ENCODE peak calls at places on chromosomes 3 and 15, in six cellular contexts. One of them, this sample, is unnamed.

GRCh38 chr3:168511428-168512014 is 415.8 kb upstream of the GOLIM4 start:
- DNase-seq in stimulated activated CD4-positive, alpha-beta T cell treated with anti-CD3 and anti-CD28 coated beads, Interleukin-2, amount 100 ng/mL, for 24 hours: no peak
- DNase-seq in ecto neural progenitor cell: no peak
- DNase-seq in T-cell: no peak
- DNase-seq in endothelial cell: no peak
- DNase-seq in MM.1S: peak
- DNase-seq in this sample: no peak

GRCh38 chr3:160150525-160150924 is 74.7 kb upstream of the C3orf80 start:
- DNase-seq in T-cell: no peak
- DNase-seq in endothelial cell: no peak
- DNase-seq in MM.1S: no peak
- DNase-seq in stimulated activated CD4-positive, alpha-beta T cell treated with anti-CD3 and anti-CD28 coated beads, Interleukin-2, amount 100 ng/mL, for 24 hours: no peak
- DNase-seq in ecto neural progenitor cell: no peak
- DNase-seq in this sample: no peak

GRCh38 chr3:54994026-54994626 is 66.3 kb upstream of the LRTM1 start:
- DNase-seq in endothelial cell: no peak
- DNase-seq in MM.1S: no peak
- DNase-seq in stimulated activated CD4-positive, alpha-beta T cell treated with anti-CD3 and anti-CD28 coated beads, Interleukin-2, amount 100 ng/mL, for 24 hours: no peak
- DNase-seq in ecto neural progenitor cell: no peak
- DNase-seq in T-cell: no peak
- DNase-seq in this sample: no peak

GRCh38 chr3:104316118-104316517 is 1050.6 kb upstream of the ALCAM start:
- DNase-seq in T-cell: no peak
- DNase-seq in MM.1S: no peak
- DNase-seq in endothelial cell: no peak
- DNase-seq in ecto neural progenitor cell: no peak
- DNase-seq in stimulated activated CD4-positive, alpha-beta T cell treated with anti-CD3 and anti-CD28 coated beads, Interleukin-2, amount 100 ng/mL, for 24 hours: no peak
- DNase-seq in this sample: no peak

GRCh38 chr3:24490151-24490550 is 4.5 kb downstream of the THRB start:
- DNase-seq in MM.1S: no peak
- DNase-seq in endothelial cell: no peak
- DNase-seq in ecto neural progenitor cell: no peak
- DNase-seq in T-cell: no peak
- DNase-seq in stimulated activated CD4-positive, alpha-beta T cell treated with anti-CD3 and anti-CD28 coated beads, Interleukin-2, amount 100 ng/mL, for 24 hours: no peak
- DNase-seq in this sample: no peak

GRCh38 chr15:49538520-49538919 is 82.1 kb downstream of the FAM227B start:
- DNase-seq in stimulated activated CD4-positive, alpha-beta T cell treated with anti-CD3 and anti-CD28 coated beads, Interleukin-2, amount 100 ng/mL, for 24 hours: no peak
- DNase-seq in T-cell: no peak
- DNase-seq in endothelial cell: no peak
- DNase-seq in MM.1S: no peak
- DNase-seq in ecto neural progenitor cell: no peak
- DNase-seq in this sample: no peak

GRCh38 chr3:35486295-35486694 is 153.0 kb upstream of the ARPP21 start:
- DNase-seq in ecto neural progenitor cell: no peak
- DNase-seq in MM.1S: no peak
- DNase-seq in T-cell: no peak
- DNase-seq in endothelial cell: no peak
- DNase-seq in stimulated activated CD4-positive, alpha-beta T cell treated with anti-CD3 and anti-CD28 coated beads, Interleukin-2, amount 100 ng/mL, for 24 hours: no peak
- DNase-seq in this sample: no peak

GRCh38 chr15:37016287-37016686 is 84.1 kb downstream of the MEIS2 start:
- DNase-seq in T-cell: no peak
- DNase-seq in ecto neural progenitor cell: no peak
- DNase-seq in MM.1S: no peak
- DNase-seq in endothelial cell: no peak
- DNase-seq in stimulated activated CD4-positive, alpha-beta T cell treated with anti-CD3 and anti-CD28 coated beads, Interleukin-2, amount 100 ng/mL, for 24 hours: no peak
- DNase-seq in this sample: no peak

GRCh38 chr3:177141471-177141870 is 55.8 kb downstream of the TBL1XR1 start:
- DNase-seq in T-cell: no peak
- DNase-seq in ecto neural progenitor cell: no peak
- DNase-seq in stimulated activated CD4-positive, alpha-beta T cell treated with anti-CD3 and anti-CD28 coated beads, Interleukin-2, amount 100 ng/mL, for 24 hours: no peak
- DNase-seq in endothelial cell: no peak
- DNase-seq in MM.1S: no peak
- DNase-seq in this sample: no peak

GRCh38 chr3:20108869-20109268 is 68.6 kb downstream of the KAT2B start:
- DNase-seq in ecto neural progenitor cell: no peak
- DNase-seq in MM.1S: no peak
- DNase-seq in stimulated activated CD4-positive, alpha-beta T cell treated with anti-CD3 and anti-CD28 coated beads, Interleukin-2, amount 100 ng/mL, for 24 hours: no peak
- DNase-seq in endothelial cell: no peak
- DNase-seq in T-cell: no peak
- DNase-seq in this sample: no peak

GRCh38 chr3:150068440-150069157 is 97.9 kb upstream of the PFN2 start:
- DNase-seq in stimulated activated CD4-positive, alpha-beta T cell treated with anti-CD3 and anti-CD28 coated beads, Interleukin-2, amount 100 ng/mL, for 24 hours: no peak
- DNase-seq in T-cell: no peak
- DNase-seq in endothelial cell: no peak
- DNase-seq in ecto neural progenitor cell: peak
- DNase-seq in MM.1S: no peak
- DNase-seq in this sample: no peak